ENCODE peak calls at places on chromosomes 1 and 21, in five cellular contexts. L is GM23338, T is SK-N-SH, I is A549, V is HepG2. K is an unnamed sample.

GRCh38 chr1:161173711-161174110 is 3.6 kb downstream of the B4GALT3 start:
- DNase-seq in I (no peak), T (no peak), V (no peak), L (no peak), K (no peak)

GRCh38 chr1:186984959-186985358 is 156.2 kb downstream of the PLA2G4A start:
- DNase-seq in V (no peak), L (peak), T (no peak), I (no peak), K (no peak)

GRCh38 chr1:43460988-43461693 is 7.4 kb upstream of the HYI start:
- DNase-seq in I (no peak), T (no peak), L (no peak), V (peak), K (no peak)

GRCh38 chr1:183030053-183030452 is 6.8 kb downstream of the LAMC1 start:
- DNase-seq in I (no peak), V (peak), T (no peak), L (no peak), K (peak)

GRCh38 chr1:117575586-117576225 is 30.1 kb upstream of the TENT5C start:
- DNase-seq in L (no peak), T (no peak), V (no peak), I (no peak), K (no peak)

GRCh38 chr1:40986328-40986783 is 6.9 kb downstream of the CTPS1 start:
- DNase-seq in T (no peak), L (no peak), I (no peak), V (no peak), K (no peak)

GRCh38 chr21:27525780-27526179 is 558.9 kb upstream of the ADAMTS5 start:
- DNase-seq in V (no peak), I (no peak), T (no peak), L (no peak), K (no peak)

GRCh38 chr1:95652423-95652958 is 418.5 kb downstream of the RWDD3 start:
- DNase-seq in V (no peak), T (no peak), I (no peak), L (no peak), K (no peak)

GRCh38 chr1:167492509-167492910 is 25.8 kb downstream of the CD247 start:
- DNase-seq in L (no peak), V (no peak), I (no peak), T (no peak), K (no peak)

GRCh38 chr1:165891461-165891860 is 64.0 kb downstream of the UCK2 start:
- DNase-seq in L (no peak), V (no peak), T (no peak), I (no peak), K (no peak)

GRCh38 chr1:172609528-172609927 is 49.4 kb upstream of the FASLG start:
- DNase-seq in L (peak), I (no peak), V (peak), T (no peak), K (no peak)

GRCh38 chr1:6028042-6028895 is 17.4 kb upstream of the KCNAB2 start:
- DNase-seq in V (no peak), T (no peak), I (no peak), L (no peak), K (peak)

GRCh38 chr1:91622586-91622985 is 121.9 kb downstream of the CDC7 start:
- DNase-seq in I (no peak), L (no peak), V (no peak), T (no peak), K (no peak)

GRCh38 chr21:45983981-45984551 is 2.5 kb downstream of the COL6A1 start:
- DNase-seq in L (no peak), I (no peak), V (no peak), T (no peak), K (no peak)

GRCh38 chr1:194342484-194343262 is 1156.3 kb upstream of the B3GALT2 start:
- DNase-seq in I (no peak), L (peak), V (peak), T (no peak), K (no peak)

GRCh38 chr1:169989246-169989645 is 85.2 kb downstream of the KIFAP3 start:
- DNase-seq in V (no peak), L (no peak), T (no peak), I (no peak), K (no peak)

GRCh38 chr1:203650012-203650836 is 23.6 kb downstream of the ATP2B4 start:
- DNase-seq in T (peak), I (no peak), V (no peak), L (peak), K (no peak)

GRCh38 chr1:235588916-235589515 is 60.6 kb downstream of the GNG4 start:
- DNase-seq in I (no peak), T (no peak), L (peak), V (no peak), K (no peak)

GRCh38 chr1:165928075-165928731 is 100.8 kb downstream of the UCK2 start:
- DNase-seq in T (peak), V (peak), L (peak), I (peak), K (peak)

GRCh38 chr1:186050360-186050759 is 316.2 kb downstream of the HMCN1 start:
- DNase-seq in L (no peak), V (no peak), T (no peak), I (no peak), K (no peak)

GRCh38 chr21:44329971-44330681 is 9.1 kb downstream of the CFAP410 start:
- DNase-seq in L (no peak), I (no peak), V (no peak), T (no peak), K (no peak)

GRCh38 chr1:8097077-8097799 is 71.1 kb upstream of the ERRFI1 start:
- DNase-seq in I (no peak), T (no peak), V (peak), L (no peak), K (no peak)

GRCh38 chr1:12760256-12760795 is 13.2 kb upstream of the PRAMEF12 start:
- DNase-seq in L (peak), T (peak), V (peak), I (peak), K (no peak)

GRCh38 chr1:54460346-54460745 is 54.2 kb upstream of the SSBP3 start:
- DNase-seq in L (no peak), I (no peak), T (no peak), V (no peak), K (no peak)

GRCh38 chr1:237187854-237188253 is 145.9 kb downstream of the RYR2 start:
- DNase-seq in T (no peak), V (no peak), L (no peak), I (no peak), K (no peak)

GRCh38 chr1:67013573-67013972 is 40.4 kb downstream of the SLC35D1 start:
- DNase-seq in L (no peak), V (no peak), T (no peak), I (peak), K (no peak)

GRCh38 chr1:168195199-168196135 is 16.7 kb downstream of the TIPRL start:
- DNase-seq in T (no peak), L (peak), I (no peak), V (no peak), K (no peak)

GRCh38 chr1:198776602-198777029 is 137.8 kb downstream of the PTPRC start:
- DNase-seq in V (no peak), I (no peak), L (no peak), T (no peak), K (peak)

GRCh38 chr1:61935516-61935915 is 193.2 kb downstream of the PATJ start:
- DNase-seq in T (no peak), I (no peak), L (no peak), V (no peak), K (no peak)

GRCh38 chr21:44059710-44060109 is 47.5 kb upstream of the PWP2 start:
- DNase-seq in I (no peak), V (no peak), L (no peak), T (no peak), K (no peak)

GRCh38 chr1:163357378-163357777 is 35.6 kb downstream of the NUF2 start:
- DNase-seq in L (no peak), T (no peak), V (peak), I (no peak), K (no peak)

GRCh38 chr1:222097646-222098045 is 355.8 kb upstream of the DUSP10 start:
- DNase-seq in V (no peak), T (no peak), L (no peak), I (no peak), K (no peak)

GRCh38 chr1:41483960-41484844 is at the start of gene EDN2:
- DNase-seq in L (peak), T (peak), I (peak), V (no peak), K (no peak)

GRCh38 chr1:1114431-1114830 is 1.5 kb downstream of the C1orf159 start:
- DNase-seq in T (no peak), I (no peak), L (no peak), V (no peak), K (no peak)

GRCh38 chr1:245978915-245979314 is 528.2 kb downstream of the SMYD3 start:
- DNase-seq in V (no peak), L (no peak), T (no peak), I (no peak), K (no peak)
- H3K4me3 ChIP-seq in V (no peak), L (no peak), T (no peak), I (no peak), K (no peak)

DNA sequence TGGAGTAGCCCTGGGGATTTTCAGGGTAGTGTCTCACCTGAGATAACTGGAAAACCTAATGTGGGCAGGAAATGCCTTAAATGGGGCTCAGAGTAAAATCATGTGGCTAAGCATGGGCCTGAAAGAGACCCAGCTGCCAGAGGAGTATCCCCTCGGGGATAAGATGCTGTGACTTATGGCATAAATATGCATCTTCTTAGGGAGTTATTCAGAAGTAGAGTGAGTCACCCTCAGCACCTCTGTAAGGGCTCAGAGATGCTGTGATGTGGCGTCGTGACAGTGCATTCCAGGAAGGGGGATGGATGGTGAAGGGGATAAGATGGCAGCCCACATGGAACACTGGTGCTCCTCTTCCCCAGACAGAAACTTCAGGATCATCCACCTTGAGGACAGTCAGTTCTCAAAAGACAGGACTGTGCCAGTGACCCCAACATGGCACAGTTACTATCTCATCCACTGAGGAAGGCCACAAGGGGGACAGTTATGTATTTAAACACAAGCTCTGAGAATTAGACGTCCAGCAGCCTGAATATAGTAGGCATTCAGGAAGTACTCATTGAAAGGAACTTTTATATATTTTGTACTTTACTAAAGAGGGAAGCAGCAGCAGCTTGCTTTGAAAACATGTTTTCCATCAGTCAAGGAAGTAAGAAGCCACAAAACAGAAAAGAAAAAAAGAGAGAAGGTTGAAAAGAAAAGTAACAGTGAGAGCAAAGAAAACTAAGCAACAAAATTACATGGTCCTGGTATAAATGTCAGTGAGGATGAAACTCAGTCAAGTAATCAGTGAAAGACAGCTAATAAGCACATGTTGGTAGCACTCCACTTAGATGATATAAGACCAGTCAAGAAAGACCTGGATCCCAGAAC is 8.3 kb downstream of the IL24 start:
- DNase-seq in T (no peak), V (no peak), L (no peak), I (peak), K (no peak)
- TF ChIP-seq CTCF in T (no peak), V (no peak), L (no peak), I (no peak), K (no peak)

DNA sequence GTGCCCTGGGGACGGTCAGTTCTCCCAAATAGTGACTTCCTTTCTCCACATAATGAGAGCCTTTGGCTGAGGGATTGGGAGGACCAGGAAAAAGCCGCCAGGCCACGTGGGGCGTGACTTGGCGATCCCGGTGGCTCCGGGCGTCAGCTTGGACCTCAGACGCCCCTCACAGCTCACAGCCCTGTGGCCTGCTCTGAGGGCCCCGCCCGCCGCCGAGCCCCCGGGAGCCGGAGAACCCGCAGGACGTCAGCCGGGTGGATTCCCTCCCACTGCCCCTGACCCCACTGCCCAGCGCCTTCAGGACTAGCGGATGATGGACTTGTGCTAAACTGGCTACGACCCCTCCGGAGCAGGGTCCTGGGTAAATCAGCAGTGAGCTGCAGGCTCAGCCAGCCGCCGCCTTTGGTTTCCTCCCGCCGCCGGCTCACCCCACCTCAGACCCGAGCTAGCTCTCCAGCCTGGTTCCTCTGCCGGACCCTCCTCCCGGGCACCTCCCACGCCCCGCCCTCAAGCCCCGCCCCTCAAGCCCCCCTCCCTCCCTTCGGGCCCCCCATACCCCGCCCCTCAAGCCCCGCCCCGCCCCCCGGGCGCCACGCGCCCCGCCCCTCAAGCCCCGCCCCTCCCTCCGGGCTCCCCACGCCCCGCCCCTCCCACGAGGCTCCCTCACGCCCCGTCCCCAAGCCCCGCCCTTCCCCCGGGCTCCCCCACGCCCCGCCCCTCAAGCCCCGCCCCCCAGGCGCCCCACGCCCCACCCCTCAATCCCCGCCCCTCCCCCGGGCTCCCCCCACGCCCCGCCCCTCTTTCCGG is 10.0 kb upstream of the FAAP20 start:
- DNase-seq in V (peak), T (peak), I (no peak), L (peak), K (peak)
- TF ChIP-seq REST in V (no peak), T (no peak), I (no peak), L (no peak), K (no peak)

DNA sequence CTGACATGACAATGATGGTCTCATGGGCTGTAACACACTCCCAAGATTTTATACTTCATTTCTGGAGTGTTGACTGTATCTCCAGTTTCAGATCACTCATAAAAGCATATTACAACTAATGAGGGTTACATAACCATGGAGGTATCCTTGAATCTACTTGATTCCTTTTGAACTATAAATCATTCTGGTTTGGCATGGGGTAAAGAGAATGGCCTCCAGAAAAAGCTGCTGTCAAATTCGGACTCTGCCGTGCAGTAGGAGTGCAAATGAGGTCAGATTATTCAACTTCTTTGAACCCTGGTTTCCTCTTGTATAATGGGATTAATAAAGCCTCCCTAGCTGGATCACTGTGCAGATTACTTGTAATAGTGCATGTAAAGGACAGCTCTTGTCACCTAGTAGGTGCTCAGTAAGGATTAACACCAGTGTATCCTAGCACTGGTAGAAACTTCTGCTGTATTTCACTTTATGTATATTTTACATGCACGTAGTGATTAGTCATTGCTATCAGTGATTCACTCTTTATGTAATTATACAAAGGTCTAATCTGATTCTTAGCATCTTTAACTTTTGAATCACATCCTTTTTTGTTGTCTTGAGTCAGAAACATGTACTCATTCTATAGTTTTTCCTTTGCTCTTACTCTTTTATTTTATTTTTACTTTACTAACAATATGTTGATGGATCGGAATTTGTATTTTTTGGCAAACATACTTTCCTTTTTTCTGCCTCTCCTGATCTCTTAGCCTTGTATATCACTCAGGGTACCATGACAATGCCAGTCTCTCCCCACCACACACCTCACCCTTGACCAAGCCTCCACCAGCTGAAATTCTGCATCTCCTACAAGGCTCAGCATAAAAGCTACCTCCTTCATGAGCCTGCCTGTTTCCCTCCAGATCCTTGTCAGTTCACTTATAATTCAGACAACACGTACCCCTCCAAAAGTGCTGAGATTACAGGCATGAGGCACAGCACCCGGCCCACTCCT is 3.2 kb downstream of the LRRC8C start:
- DNase-seq in T (no peak), V (no peak), I (no peak), L (no peak), K (no peak)
- H3K4me3 ChIP-seq in T (peak), V (no peak), I (no peak), L (no peak), K (peak)

DNA sequence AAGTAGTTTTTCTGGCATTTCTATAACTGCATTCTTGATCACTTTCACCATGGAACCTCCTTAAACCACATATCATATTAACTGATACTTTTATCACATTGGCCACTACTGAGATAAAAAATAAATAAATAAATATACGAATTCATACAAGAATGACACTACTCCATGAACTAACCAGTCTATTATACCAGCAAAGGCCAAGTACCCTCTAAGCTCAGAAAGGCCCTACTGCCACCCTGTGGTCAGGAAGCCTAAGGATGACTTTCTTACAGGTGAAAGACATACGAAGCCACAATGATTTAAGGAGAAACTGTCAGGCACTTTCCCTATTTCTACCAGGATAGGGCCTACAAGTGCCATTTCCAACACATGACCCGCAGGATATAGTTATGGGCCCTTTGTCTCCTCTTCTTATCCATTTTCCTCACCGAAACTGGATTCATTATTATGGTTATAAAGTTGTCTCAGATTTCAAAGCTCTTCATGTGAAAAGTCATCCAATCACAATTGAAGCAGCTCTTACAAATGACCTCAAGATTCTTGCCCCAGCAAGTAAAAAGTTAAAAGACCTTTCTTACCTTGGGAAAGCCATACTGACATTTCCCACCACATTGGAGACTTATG is 23.9 kb downstream of the DNAJC8 start:
- DNase-seq in V (peak), L (peak), T (peak), I (peak), K (peak)
- TF ChIP-seq CTCF in V (peak), L (peak), T (peak), I (peak), K (peak)

GRCh38 chr1:19437911-19438310 is 47.4 kb downstream of the CAPZB start:
- DNase-seq in V (no peak), I (no peak), T (no peak), L (no peak), K (no peak)

GRCh38 chr1:19435851-19436465 is 49.4 kb downstream of the CAPZB start:
- DNase-seq in V (peak), T (no peak), I (no peak), L (no peak), K (no peak)

GRCh38 chr1:19435181-19435580 is 50.2 kb downstream of the CAPZB start:
- DNase-seq in V (no peak), T (no peak), I (no peak), L (no peak), K (peak)

GRCh38 chr1:19438552-19439196 is 46.7 kb downstream of the CAPZB start:
- DNase-seq in I (no peak), L (no peak), V (no peak), T (no peak), K (no peak)

GRCh38 chr1:19436716-19437476 is 48.4 kb downstream of the CAPZB start:
- DNase-seq in I (no peak), T (no peak), L (no peak), V (peak), K (peak)
- TF ChIP-seq REST in I (no peak), T (no peak), L (no peak), V (no peak), K (no peak)

K was measured in HL-60.